ENCODE peak calls at places on chromosomes 13 and 19, in ten cellular contexts. A is cardiac muscle cell, B is BJ, H is MM.1S, D is lower lobe of right lung, Z is Calu3, L is fibroblast of mammary gland, E is choroid plexus epithelial cell, G is AG04450, P is transverse colon. K is an unnamed sample.

GRCh38 chr13:51707468-51707867 is 96.5 kb downstream of the DHRS12 start:
- DNase-seq in B (no peak), L (no peak), G (no peak), D (no peak), H (no peak), P (no peak), E (no peak), Z (no peak), A (no peak), K (no peak)

GRCh38 chr13:30394798-30395191 is 27.5 kb upstream of the UBE2L5 start:
- DNase-seq in E (peak; percentile 31), P (no peak), H (peak; percentile 35), B (no peak), D (no peak), L (peak; percentile 19), A (no peak), G (no peak), Z (no peak), K (no peak)

GRCh38 chr19:7304200-7304599 is 10.0 kb upstream of the INSR start:
- DNase-seq in Z (no peak), D (no peak), G (no peak), P (peak; percentile 76), H (no peak), B (no peak), E (no peak), L (no peak), A (no peak), K (no peak)

GRCh38 chr13:53216767-53217166 is 188.2 kb downstream of the OLFM4 start:
- DNase-seq in L (no peak), Z (no peak), A (no peak), E (no peak), H (no peak), P (no peak), D (no peak), G (no peak), B (no peak), K (no peak)

GRCh38 chr13:106536244-106537034 is 977 bp upstream of the EFNB2 start:
- DNase-seq in B (no peak), H (peak; percentile 88), P (peak; percentile 93), D (peak; percentile 93), E (peak; percentile 94), L (peak; percentile 83), Z (peak; percentile 67), G (peak; percentile 72), A (peak; percentile 96), K (peak; percentile 96)

GRCh38 chr13:88707652-88708051 is 1036.5 kb downstream of the SLITRK5 start:
- DNase-seq in L (no peak), E (no peak), P (no peak), H (no peak), B (no peak), A (no peak), D (no peak), Z (no peak), G (no peak), K (no peak)

GRCh38 chr13:113151745-113152707 is 6.4 kb upstream of the PROZ start:
- DNase-seq in A (no peak), G (peak; percentile 24), L (peak; percentile 79), E (peak; percentile 81), P (no peak), Z (no peak), H (peak; percentile 58), D (no peak), B (no peak), K (no peak)

GRCh38 chr13:109301276-109301675 is 485.1 kb downstream of the IRS2 start:
- DNase-seq in H (no peak), L (no peak), D (no peak), B (no peak), E (no peak), G (no peak), A (no peak), Z (no peak), P (no peak), K (no peak)

GRCh38 chr19:23283925-23284324 is 33.7 kb upstream of the ZNF724 start:
- DNase-seq in H (peak; percentile 40), Z (peak; percentile 32), P (peak; percentile 74), D (peak; percentile 57), E (peak; percentile 65), B (no peak), A (peak; percentile 18), L (peak; percentile 37), G (no peak), K (no peak)

GRCh38 chr13:29849731-29850212 is 645 bp downstream of the UBL3 start:
- DNase-seq in D (peak; percentile 80), L (peak; percentile 73), G (no peak), A (peak; percentile 76), E (peak; percentile 41), P (peak; percentile 69), H (peak; percentile 15), Z (peak; percentile 51), B (no peak), K (peak; percentile 86)

DNA sequence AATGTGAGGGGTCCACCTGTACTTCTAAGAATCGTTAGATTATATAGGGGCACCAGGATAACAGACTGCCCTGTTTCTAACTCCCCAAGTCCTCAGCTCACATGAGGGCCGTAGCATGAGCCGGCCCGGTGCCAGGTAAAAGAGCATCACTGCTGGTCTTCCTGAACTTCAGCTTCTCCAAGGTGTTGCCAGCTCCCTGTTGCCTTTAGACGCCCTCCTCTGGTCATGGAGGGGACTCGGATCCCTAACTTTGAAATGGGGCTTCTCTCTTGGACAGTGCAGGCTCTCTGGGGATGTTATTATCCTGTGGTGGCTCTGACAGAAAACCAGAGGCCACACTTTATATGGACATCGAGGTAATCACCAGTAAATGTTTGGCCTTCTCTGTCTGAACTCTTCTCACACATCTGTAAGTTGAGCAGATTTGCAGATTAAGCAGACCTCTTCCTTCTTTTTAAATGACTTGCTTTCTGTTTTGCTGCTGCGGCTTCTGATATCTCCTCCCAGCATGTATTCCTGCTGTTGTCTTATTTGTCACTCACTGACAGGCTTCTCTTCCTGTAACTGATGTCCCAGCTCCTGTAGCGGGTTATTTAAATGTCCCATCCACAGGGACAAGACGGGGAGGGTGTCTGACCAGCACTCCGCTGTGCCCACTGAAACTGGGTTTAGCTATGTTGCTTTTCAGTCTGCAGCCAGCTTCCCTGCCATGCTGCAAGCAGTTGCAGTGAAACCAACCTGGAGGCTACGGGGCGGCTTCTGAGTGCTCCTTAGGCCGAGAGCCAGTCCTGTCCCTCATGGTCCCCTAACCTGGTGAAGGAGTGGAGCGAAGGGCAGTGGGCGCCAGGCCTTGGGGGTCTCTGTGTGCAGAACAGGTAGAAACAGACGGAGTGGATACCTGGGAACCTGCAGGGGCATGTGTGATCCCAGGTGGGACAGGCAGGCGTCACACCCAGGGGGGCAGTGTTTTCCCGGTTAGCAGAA is 39.2 kb downstream of the TSSK6 start:
- DNase-seq in A (peak; percentile 55), P (no peak), E (peak; percentile 61), Z (no peak), G (no peak), L (no peak), B (no peak), H (no peak), D (no peak), K (no peak)
- TF ChIP-seq CTCF in A (peak; percentile 49), P (peak; percentile 10), E (peak; percentile 75), Z (no peak), G (peak; percentile 60), L (peak; percentile 52), B (peak; percentile 59), H (no peak), D (peak; percentile 35), K (peak; percentile 36)

GRCh38 chr19:14434157-14434501 is 1.0 kb downstream of the PKN1 start:
- DNase-seq in E (no peak), B (no peak), Z (peak; percentile 29), D (no peak), A (no peak), P (no peak), L (no peak), G (no peak), H (no peak), K (no peak)

GRCh38 chr19:14432817-14433453 is at the start of gene PKN1:
- DNase-seq in Z (peak; percentile 69), H (peak; percentile 62), E (no peak), A (peak; percentile 82), D (peak; percentile 70), P (peak; percentile 59), G (no peak), L (no peak), B (no peak), K (peak; percentile 84)

GRCh38 chr19:14435320-14436050 is 2.4 kb downstream of the PKN1 start:
- DNase-seq in G (no peak), L (no peak), P (no peak), H (no peak), D (no peak), B (no peak), Z (no peak), E (no peak), A (no peak), K (no peak)

GRCh38 chr19:14434543-14435319 is 1.6 kb downstream of the PKN1 start:
- DNase-seq in L (peak; percentile 86), P (peak; percentile 59), B (peak; percentile 52), H (no peak), G (no peak), Z (peak; percentile 78), A (no peak), E (peak; percentile 88), D (peak; percentile 62), K (peak; percentile 74)

GRCh38 chr19:14433454-14434156 is 499 bp downstream of the PKN1 start:
- DNase-seq in Z (peak; percentile 60), H (peak; percentile 34), G (no peak), E (no peak), D (peak; percentile 62), B (no peak), L (no peak), P (peak; percentile 75), A (no peak), K (peak; percentile 79)
- TF ChIP-seq CTCF in Z (no peak), H (no peak), G (no peak), E (no peak), D (no peak), B (no peak), L (no peak), P (no peak), A (no peak), K (no peak)

DNA sequence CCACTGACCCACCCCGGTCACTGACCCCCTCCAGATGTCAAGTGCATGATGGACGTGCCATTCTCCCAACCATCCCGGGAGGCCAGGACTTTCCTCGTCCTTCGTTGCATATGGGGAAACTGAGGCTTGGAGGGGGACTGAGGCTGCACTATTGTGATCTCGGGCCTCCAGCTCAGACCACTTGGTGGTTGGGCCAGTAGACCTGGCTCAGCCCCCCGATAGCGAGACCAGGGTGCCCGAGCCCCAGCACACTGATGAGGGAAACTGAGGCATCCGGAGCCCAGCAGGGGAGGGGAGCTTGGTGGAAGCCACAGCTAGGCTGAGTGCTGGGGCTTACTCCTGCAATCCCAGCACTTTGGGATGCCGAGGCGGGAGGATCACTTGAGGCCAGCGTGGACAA is 10.4 kb downstream of the EFNA2 start:
- DNase-seq in G (no peak), B (no peak), E (no peak), Z (no peak), P (no peak), H (no peak), A (no peak), D (no peak), L (no peak), K (no peak)
- TF ChIP-seq CTCF in G (no peak), B (no peak), E (no peak), Z (no peak), P (no peak), H (no peak), A (no peak), D (no peak), L (no peak), K (no peak)

DNA sequence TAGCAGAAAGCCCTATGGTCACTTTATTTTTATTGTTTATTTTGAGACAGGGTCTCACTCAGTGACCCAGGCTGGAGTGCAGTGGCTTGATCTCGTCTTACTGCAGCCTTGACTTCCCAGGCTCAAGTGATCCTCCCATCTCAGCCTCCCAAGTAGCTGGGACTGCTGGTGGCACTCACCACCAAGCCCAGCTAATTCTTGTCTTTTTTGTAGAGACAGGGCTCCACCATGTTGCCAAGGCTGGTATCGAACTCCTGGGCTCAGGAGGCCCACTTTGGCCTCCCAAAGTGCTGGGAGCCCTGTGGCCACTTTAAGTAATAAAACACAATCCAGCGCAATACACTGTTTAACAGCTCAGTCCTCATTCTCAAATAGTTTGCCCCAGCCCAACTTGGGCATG is 69.3 kb downstream of the NUFIP1 start:
- DNase-seq in B (no peak), L (no peak), H (no peak), D (no peak), E (no peak), A (no peak), G (no peak), Z (no peak), P (no peak), K (no peak)
- TF ChIP-seq CTCF in B (no peak), L (no peak), H (no peak), D (no peak), E (no peak), A (no peak), G (no peak), Z (no peak), P (no peak), K (no peak)